ENCODE peak calls at places on chromosomes 1 and 21, in four cellular contexts. J is tibial nerve, U is HFF-Myc, I is heart left ventricle. T is an unnamed sample.

GRCh38 chr1:172399369-172400072 is 21.0 kb upstream of the C1orf105 start:
- DNase-seq in I (no peak), U (peak), J (peak), T (peak)

GRCh38 chr1:159935719-159936283 is 9.6 kb downstream of the IGSF9 start:
- DNase-seq in I (no peak), J (no peak), U (no peak), T (no peak)

GRCh38 chr1:8817413-8818324 is at the start of gene RERE:
- DNase-seq in I (peak), J (peak), U (peak), T (peak)

GRCh38 chr1:9494936-9495758 is 44.1 kb upstream of the SLC25A33 start:
- DNase-seq in J (peak), I (peak), U (no peak), T (no peak)

GRCh38 chr1:153141377-153141776 is 9.3 kb downstream of the SPRR2G start:
- DNase-seq in I (no peak), U (no peak), J (no peak), T (no peak)

GRCh38 chr1:9909222-9910046 is 635 bp downstream of the CTNNBIP1 start:
- DNase-seq in U (no peak), J (no peak), I (peak), T (no peak)

GRCh38 chr1:234118911-234119310 is 214.4 kb downstream of the SLC35F3 start:
- DNase-seq in I (no peak), U (no peak), J (no peak), T (no peak)

GRCh38 chr1:197868751-197869501 is 33.5 kb upstream of the C1orf53 start:
- DNase-seq in U (peak), J (peak), I (no peak), T (no peak)

GRCh38 chr1:8562881-8563865 is 245.3 kb downstream of the SLC45A1 start:
- DNase-seq in U (no peak), I (no peak), J (no peak), T (no peak)

GRCh38 chr1:22711591-22712501 is 1.2 kb downstream of the EPHB2 start:
- DNase-seq in I (no peak), J (no peak), U (no peak), T (no peak)

GRCh38 chr1:19096036-19096833 is 113.8 kb downstream of the UBR4 start:
- DNase-seq in J (no peak), U (no peak), I (no peak), T (peak)

GRCh38 chr1:218377143-218377660 is 32.1 kb downstream of the TGFB2 start:
- DNase-seq in J (no peak), U (peak), I (no peak), T (peak)

GRCh38 chr1:181099152-181100014 is 10.9 kb downstream of the IER5 start:
- DNase-seq in U (no peak), I (no peak), J (no peak), T (no peak)

GRCh38 chr1:2943686-2944260 is 77.5 kb upstream of the ACTRT2 start:
- DNase-seq in U (no peak), J (no peak), I (peak), T (no peak)

GRCh38 chr1:16298653-16299052 is 53.6 kb downstream of the FBXO42 start:
- DNase-seq in I (no peak), U (no peak), J (no peak), T (no peak)

GRCh38 chr1:161820914-161821313 is 54.8 kb downstream of the ATF6 start:
- DNase-seq in I (no peak), U (no peak), J (no peak), T (no peak)

GRCh38 chr21:33684068-33684467 is 41.8 kb downstream of the ITSN1 start:
- DNase-seq in U (no peak), I (no peak), J (no peak), T (no peak)

GRCh38 chr1:119141020-119141424 is 569 bp upstream of the WARS2 start:
- DNase-seq in J (peak), I (no peak), U (no peak), T (no peak)

DNA sequence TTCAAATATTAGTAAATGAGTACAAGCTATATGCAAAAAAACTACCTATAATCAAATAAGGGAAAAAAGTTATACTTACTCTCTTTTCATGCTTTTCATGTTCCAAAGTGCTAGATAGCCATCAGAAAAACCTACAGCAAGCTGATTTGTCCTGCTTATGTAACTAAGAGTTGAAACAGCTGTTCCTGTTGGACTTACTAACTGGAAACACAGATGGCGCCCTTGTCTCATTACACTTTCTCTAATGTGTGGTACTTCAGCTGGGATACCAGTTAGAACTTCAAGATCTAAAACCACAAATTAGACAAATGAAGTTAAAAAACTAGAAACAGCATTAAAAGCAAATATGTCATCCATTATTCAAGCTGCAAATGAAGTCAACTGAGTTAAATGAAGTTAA is 24.3 kb downstream of the AHCTF1 start:
- DNase-seq in I (no peak), J (peak), U (no peak), T (no peak)
- TF ChIP-seq CTCF in I (peak), J (peak), U (no peak), T (peak)

GRCh38 chr1:111218947-111219346 is 8.6 kb upstream of the CHI3L2 start:
- DNase-seq in J (no peak), I (no peak), U (no peak), T (no peak)

GRCh38 chr1:111221276-111221632 is 6.3 kb upstream of the CHI3L2 start:
- DNase-seq in I (no peak), U (no peak), J (no peak), T (no peak)

GRCh38 chr1:111219466-111220286 is 7.8 kb upstream of the CHI3L2 start:
- DNase-seq in J (no peak), I (no peak), U (no peak), T (no peak)

GRCh38 chr1:111221633-111222286 is 5.8 kb upstream of the CHI3L2 start:
- DNase-seq in J (no peak), I (no peak), U (no peak), T (no peak)

GRCh38 chr1:111220302-111220890 is 7.1 kb upstream of the CHI3L2 start:
- DNase-seq in U (no peak), J (no peak), I (no peak), T (no peak)
- H3K4me3 ChIP-seq in U (no peak), J (no peak), I (no peak), T (no peak)

GRCh38 chr1:230268371-230269170 is 157.6 kb downstream of the PGBD5 start:
- DNase-seq in I (no peak), U (peak), J (no peak), T (peak)
- TF ChIP-seq CTCF in I (peak), U (peak), J (peak), T (peak)

GRCh38 chr1:201450721-201451291 is 18.2 kb downstream of the PHLDA3 start:
- DNase-seq in J (no peak), U (no peak), I (peak), T (no peak)
- H3K4me3 ChIP-seq in J (no peak), U (no peak), I (no peak), T (no peak)

DNA sequence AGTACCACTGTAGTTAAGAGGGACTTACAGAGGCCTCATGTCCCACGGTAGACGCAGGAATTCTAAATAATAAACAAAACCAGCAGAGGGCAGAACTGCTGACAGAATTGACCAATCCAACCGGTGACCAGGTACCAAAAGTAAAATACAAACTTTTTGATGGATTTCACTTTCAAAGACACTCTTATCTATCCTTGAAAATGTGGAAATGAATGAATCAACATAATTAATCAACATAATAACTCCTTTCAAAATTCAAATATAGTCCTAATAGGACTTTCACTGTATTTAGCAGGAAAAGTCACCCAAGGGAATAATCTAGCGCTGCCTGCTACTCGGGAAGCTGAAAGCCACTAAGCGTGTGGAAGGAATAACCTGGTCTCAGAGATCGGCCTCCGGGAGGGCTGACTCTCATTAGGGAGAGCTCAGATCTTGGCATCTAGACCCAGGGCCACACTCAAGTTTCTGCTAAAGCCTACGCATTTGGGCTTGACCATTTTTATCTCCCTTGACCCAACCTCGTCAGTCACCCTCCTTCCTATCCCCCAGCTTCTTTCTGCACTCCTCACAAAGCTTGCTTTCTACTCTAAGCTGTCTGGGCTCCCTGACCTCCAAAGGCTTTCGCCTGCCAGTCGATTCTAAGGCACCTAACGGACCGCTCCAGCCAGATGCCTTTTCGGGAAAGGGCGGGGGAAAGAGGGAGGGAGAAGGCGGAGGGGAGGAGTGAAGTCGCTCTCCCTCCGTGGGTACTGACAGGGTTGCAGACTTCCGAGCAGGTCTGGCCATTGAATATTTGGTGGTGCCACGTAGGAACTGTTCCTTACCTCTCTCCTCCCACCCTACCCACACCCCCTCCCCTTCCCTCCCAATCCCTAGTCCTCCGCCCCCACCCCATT is 1.6 kb downstream of the COL11A1 start:
- DNase-seq in I (no peak), U (no peak), J (peak), T (no peak)
- TF ChIP-seq CTCF in I (peak), U (peak), J (peak), T (peak)